ENCODE peak calls at places on chromosome 5, in ten cellular contexts. V is aorta, A is fibroblast of mammary gland, H is GM23248, Z is thoracic aorta, B is uterus, S is lower leg skin, N is Caco-2, R is tibial artery, M is fibroblast of lung. C is an unnamed sample.
A peak's percentile ranks its signal among the peaks of the same experiment; 100 is the strongest.

GRCh38 chr5:54066433-54066832 is 243.9 kb downstream of the ARL15 start:
- DNase-seq in V (no peak), A (no peak), H (no peak), Z (no peak), B (no peak), S (no peak), N (no peak), R (no peak), M (no peak), C (no peak)

GRCh38 chr5:166341708-166342329 is 1949.6 kb upstream of the WWC1 start:
- DNase-seq in V (no peak), A (no peak), H (no peak), Z (no peak), B (no peak), S (no peak), N (peak; percentile 29), R (no peak), M (no peak), C (peak; percentile 29)

GRCh38 chr5:998975-999501 is 9.6 kb upstream of the NKD2 start:
- DNase-seq in V (peak; percentile 22), A (no peak), H (peak; percentile 31), Z (no peak), B (no peak), S (peak; percentile 88), N (no peak), R (peak; percentile 17), M (peak; percentile 27), C (no peak)

GRCh38 chr5:72746736-72747135 is 69.7 kb upstream of the TNPO1 start:
- DNase-seq in V (no peak), A (no peak), H (no peak), Z (no peak), B (no peak), S (no peak), N (no peak), R (no peak), M (peak; percentile 5), C (no peak)

GRCh38 chr5:98621821-98622220 is 151.6 kb upstream of the RGMB start:
- DNase-seq in V (no peak), A (no peak), H (no peak), Z (no peak), B (no peak), S (no peak), N (no peak), R (peak; percentile 60), M (no peak), C (no peak)

GRCh38 chr5:141095263-141095641 is 837 bp downstream of the PCDHB2 start:
- DNase-seq in V (no peak), A (no peak), H (peak; percentile 7), Z (no peak), B (no peak), S (no peak), N (no peak), R (no peak), M (no peak), C (no peak)

GRCh38 chr5:135141303-135142268 is 107.6 kb upstream of the PITX1 start:
- DNase-seq in V (peak; percentile 30), A (peak; percentile 53), H (peak; percentile 45), Z (no peak), B (no peak), S (peak; percentile 72), N (peak; percentile 21), R (no peak), M (no peak), C (no peak)

GRCh38 chr5:56638061-56638621 is 177.2 kb upstream of the MAP3K1 start:
- DNase-seq in V (no peak), A (no peak), H (no peak), Z (no peak), B (no peak), S (no peak), N (peak; percentile 81), R (no peak), M (no peak), C (no peak)

DNA sequence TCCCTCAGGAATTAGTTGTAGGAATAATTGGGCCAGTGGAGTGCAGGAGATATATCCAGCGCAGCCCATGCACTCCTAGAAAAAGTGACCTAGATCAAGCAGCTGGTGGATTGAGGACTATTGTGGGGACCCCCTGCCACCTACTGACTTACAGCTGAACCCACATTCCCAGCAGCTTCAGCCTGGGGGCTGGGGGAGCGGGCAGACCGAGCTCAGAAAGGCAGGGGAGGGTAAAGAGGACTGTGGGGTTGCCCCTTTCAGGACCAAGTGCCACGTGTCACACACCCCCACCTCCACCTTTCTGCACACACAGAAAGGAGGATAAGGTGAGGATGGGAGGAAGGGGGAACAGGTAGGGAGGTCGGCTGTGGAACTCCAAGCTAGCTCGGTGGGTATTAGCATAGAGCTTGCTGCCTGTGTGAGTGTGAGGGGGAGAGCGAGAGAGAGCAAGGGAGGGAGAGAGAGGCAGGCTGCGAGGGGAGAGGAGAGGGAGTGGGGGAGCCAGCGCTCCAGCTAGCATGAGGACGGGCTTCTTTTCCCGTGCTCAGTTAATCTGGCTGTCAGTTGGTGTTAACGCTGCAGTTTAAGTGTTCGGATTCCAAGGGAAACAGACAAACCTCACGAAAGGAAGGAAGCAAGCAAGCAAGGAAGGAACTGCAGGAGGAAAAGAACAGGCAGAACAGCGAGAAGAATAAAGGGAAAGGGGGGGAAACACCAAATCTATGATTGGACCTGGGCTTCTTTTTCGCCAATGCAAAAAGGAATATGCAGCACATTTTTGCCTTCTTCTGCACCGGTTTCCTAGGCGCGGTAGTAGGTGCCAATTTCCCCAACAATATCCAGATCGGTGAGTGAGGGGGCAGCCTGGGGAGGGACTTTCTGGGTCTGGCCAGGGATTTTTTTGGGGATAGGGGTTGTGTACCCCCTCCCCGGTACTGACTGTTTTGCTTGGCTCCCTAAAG is at the start of gene GRIA1:
- DNase-seq in V (no peak), A (no peak), H (peak; percentile 40), Z (no peak), B (no peak), S (no peak), N (no peak), R (no peak), M (peak; percentile 28), C (no peak)
- H3K4me3 ChIP-seq in V (peak within 1 kb of the TSS; percentile 91), A (peak within 1 kb of the TSS; percentile 51), H (peak within 1 kb of the TSS; percentile 42), Z (peak within 1 kb of the TSS; percentile 74), B (no peak within 1 kb of the TSS), S (no peak within 1 kb of the TSS), N (no peak within 1 kb of the TSS), R (peak within 1 kb of the TSS; percentile 46), M (peak within 1 kb of the TSS; percentile 22), C (no peak within 1 kb of the TSS)

GRCh38 chr5:35312281-35312680 is 82.0 kb upstream of the PRLR start:
- DNase-seq in V (no peak), A (peak; percentile 51), H (no peak), Z (no peak), B (no peak), S (no peak), N (no peak), R (no peak), M (no peak), C (no peak)

GRCh38 chr5:35313296-35313695 is 83.0 kb upstream of the PRLR start:
- DNase-seq in V (no peak), A (peak; percentile 83), H (peak; percentile 84), Z (no peak), B (no peak), S (no peak), N (no peak), R (no peak), M (peak; percentile 71), C (no peak)

GRCh38 chr5:35306716-35307365 is 76.6 kb upstream of the PRLR start:
- DNase-seq in V (no peak), A (no peak), H (no peak), Z (no peak), B (no peak), S (no peak), N (no peak), R (no peak), M (no peak), C (no peak)

GRCh38 chr5:35308391-35308790 is 78.1 kb upstream of the PRLR start:
- DNase-seq in V (no peak), A (no peak), H (no peak), Z (no peak), B (no peak), S (no peak), N (no peak), R (no peak), M (no peak), C (no peak)

GRCh38 chr5:35309365-35310130 is 79.3 kb upstream of the PRLR start:
- DNase-seq in V (no peak), A (no peak), H (no peak), Z (no peak), B (no peak), S (no peak), N (no peak), R (no peak), M (no peak), C (no peak)
- H3K4me3 ChIP-seq in V (no peak overlapping the region), A (no peak overlapping the region), H (no peak overlapping the region), Z (no peak overlapping the region), B (no peak overlapping the region), S (no peak overlapping the region), N (no peak overlapping the region), R (no peak overlapping the region), M (no peak overlapping the region), C (no peak overlapping the region)

DNA sequence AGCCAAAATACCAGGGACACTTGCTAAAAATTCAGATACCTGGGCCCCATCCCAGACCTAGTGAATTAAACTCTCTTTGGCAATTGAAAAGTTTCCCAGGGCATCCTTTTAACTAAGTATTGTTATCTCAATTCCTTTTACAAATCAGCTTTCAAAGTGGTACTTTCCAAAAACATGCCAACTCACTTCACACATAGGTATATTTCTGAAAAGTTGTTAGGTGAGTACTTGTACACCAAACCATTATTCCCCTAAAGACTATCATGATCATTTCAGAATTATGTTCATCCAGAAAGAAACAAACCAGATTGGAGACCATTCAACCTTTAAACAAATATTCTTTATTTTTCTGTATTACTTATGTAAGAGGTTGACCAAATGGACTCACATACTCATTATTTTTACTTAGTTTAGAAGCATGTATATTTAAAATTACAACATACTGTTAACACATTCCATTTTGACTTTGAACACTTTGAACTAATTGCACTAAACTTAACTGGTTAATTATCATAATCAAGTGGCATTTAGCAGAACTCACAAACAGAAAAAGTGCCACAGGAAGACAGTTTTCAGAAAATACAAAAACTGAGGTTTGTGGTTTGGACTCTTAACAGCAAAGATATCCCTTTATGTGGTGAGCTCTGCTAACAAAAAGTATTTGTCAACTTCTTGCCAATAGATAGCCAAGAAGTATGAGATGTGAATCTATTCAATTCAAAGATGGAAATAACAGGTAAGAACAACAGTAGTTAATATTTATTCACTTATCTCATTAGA is 40.7 kb downstream of the KIAA0825 start:
- DNase-seq in V (no peak), A (no peak), H (no peak), Z (no peak), B (no peak), S (no peak), N (no peak), R (no peak), M (no peak), C (peak; percentile 79)
- H3K4me3 ChIP-seq in V (no peak overlapping the region), A (no peak overlapping the region), H (no peak overlapping the region), Z (no peak overlapping the region), B (no peak overlapping the region), S (no peak overlapping the region), N (no peak overlapping the region), R (no peak overlapping the region), M (no peak overlapping the region), C (no peak overlapping the region)

GRCh38 chr5:132821791-132822190 is 8.7 kb downstream of the SHROOM1 start:
- DNase-seq in V (no peak), A (peak; percentile 67), H (peak; percentile 59), Z (no peak), B (no peak), S (no peak), N (no peak), R (no peak), M (peak; percentile 48), C (no peak)

GRCh38 chr5:132824426-132824825 is 6.0 kb downstream of the SHROOM1 start:
- DNase-seq in V (no peak), A (no peak), H (no peak), Z (no peak), B (no peak), S (no peak), N (no peak), R (no peak), M (no peak), C (no peak)

GRCh38 chr5:132823481-132824050 is 6.9 kb downstream of the SHROOM1 start:
- DNase-seq in V (no peak), A (no peak), H (no peak), Z (no peak), B (no peak), S (no peak), N (no peak), R (no peak), M (no peak), C (no peak)

GRCh38 chr5:132821350-132821749 is 8.2 kb downstream of the SOWAHA start:
- DNase-seq in V (no peak), A (no peak), H (no peak), Z (no peak), B (no peak), S (no peak), N (no peak), R (no peak), M (no peak), C (no peak)

DNA sequence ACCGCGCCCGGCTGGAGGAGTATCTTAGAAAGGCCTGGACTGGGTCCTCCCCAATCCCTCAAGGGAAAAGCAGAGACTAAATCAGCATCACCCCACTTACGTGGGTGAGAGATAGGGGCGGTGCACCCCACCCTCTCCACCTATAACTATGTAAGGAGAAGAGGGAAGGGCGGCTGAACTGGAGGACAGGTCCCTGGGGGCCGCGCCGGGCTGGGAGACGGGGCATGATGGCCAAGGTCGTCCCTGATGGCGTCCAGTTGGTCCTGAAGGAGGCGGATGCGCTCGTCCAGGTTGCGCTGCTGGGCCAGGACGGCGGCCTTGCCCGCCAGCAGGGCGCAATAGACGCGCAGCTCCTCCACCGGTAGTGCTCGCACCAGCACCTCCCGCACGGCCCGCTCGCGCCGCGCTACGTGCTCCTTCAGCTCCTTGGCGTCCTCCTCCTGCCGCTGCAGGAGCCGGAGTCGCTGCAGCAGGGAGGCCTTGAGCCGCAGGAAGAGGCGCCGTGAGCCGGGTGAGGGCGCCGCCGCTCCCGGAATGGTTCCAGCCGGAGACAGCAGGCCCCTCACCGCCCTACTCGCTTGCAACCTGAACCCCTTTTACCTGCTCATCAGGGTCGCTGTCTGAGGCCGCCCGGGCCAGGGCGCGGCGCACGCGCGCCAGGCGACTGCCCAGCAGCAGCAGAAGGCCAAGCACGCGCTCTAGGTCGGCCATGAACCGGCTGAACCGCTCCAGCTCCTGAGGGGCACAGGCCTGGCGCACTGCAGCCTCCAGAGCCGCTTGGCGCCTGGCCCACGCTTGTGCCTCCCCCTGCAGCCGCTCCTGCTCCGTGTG is 7.6 kb downstream of the SHROOM1 start:
- DNase-seq in V (no peak), A (no peak), H (no peak), Z (no peak), B (no peak), S (no peak), N (no peak), R (no peak), M (peak; percentile 33), C (no peak)
- H3K4me3 ChIP-seq in V (no peak overlapping the region), A (no peak overlapping the region), H (no peak overlapping the region), Z (peak overlapping the region; percentile 55), B (no peak overlapping the region), S (no peak overlapping the region), N (no peak overlapping the region), R (peak overlapping the region; percentile 51), M (no peak overlapping the region), C (no peak overlapping the region)